ENCODE peak calls at places on chromosome 13, in nine cellular contexts. X is ovary, S is A549, V is K562, I is GM12878, F is SK-N-SH, J is stomach, B is sigmoid colon, O is esophagus muscularis mucosa. Z is an unnamed sample.

GRCh38 chr13:19791953-19792537 is 9.3 kb upstream of the PSPC1 start:
- DNase-seq in X (no peak), S (no peak), V (no peak), I (no peak), F (no peak), J (no peak), B (peak), O (no peak), Z (no peak)

GRCh38 chr13:50668882-50669281 is 174.6 kb downstream of the DLEU7 start:
- DNase-seq in X (no peak), S (no peak), V (no peak), I (no peak), F (no peak), J (no peak), B (no peak), O (no peak), Z (no peak)

GRCh38 chr13:26978081-26978860 is 193.3 kb downstream of the USP12 start:
- DNase-seq in X (no peak), S (no peak), V (no peak), I (no peak), F (no peak), J (no peak), B (no peak), O (no peak), Z (no peak)

GRCh38 chr13:32426981-32427851 is 714 bp downstream of the N4BP2L1 start:
- DNase-seq in X (peak), S (no peak), V (no peak), I (no peak), F (peak), J (peak), B (peak), O (peak), Z (peak)

GRCh38 chr13:73138967-73139491 is 80.2 kb downstream of the KLF5 start:
- DNase-seq in X (no peak), S (no peak), V (no peak), I (no peak), F (no peak), J (no peak), B (no peak), O (no peak), Z (no peak)

GRCh38 chr13:80341771-80342271 is 895 bp upstream of the SPRY2 start:
- DNase-seq in X (peak), S (peak), V (no peak), I (no peak), F (peak), J (no peak), B (peak), O (no peak), Z (peak)

GRCh38 chr13:73090116-73090811 is 31.5 kb downstream of the KLF5 start:
- DNase-seq in X (no peak), S (peak), V (peak), I (no peak), F (no peak), J (peak), B (no peak), O (no peak), Z (no peak)

GRCh38 chr13:79519252-79519651 is 38.3 kb downstream of the NDFIP2 start:
- DNase-seq in X (no peak), S (peak), V (no peak), I (no peak), F (no peak), J (no peak), B (no peak), O (no peak), Z (no peak)

GRCh38 chr13:98239156-98240076 is 62.3 kb upstream of the RNF113B start:
- DNase-seq in X (no peak), S (no peak), V (no peak), I (no peak), F (no peak), J (no peak), B (no peak), O (no peak), Z (no peak)

GRCh38 chr13:28583661-28584091 is 75.3 kb upstream of the POMP start:
- DNase-seq in X (no peak), S (no peak), V (peak), I (no peak), F (peak), J (no peak), B (no peak), O (no peak), Z (no peak)

GRCh38 chr13:67100723-67101122 is 129.4 kb downstream of the PCDH9 start:
- DNase-seq in X (no peak), S (peak), V (no peak), I (no peak), F (no peak), J (no peak), B (no peak), O (no peak), Z (no peak)

GRCh38 chr13:99218545-99218944 is 17.9 kb downstream of the UBAC2 start:
- DNase-seq in X (peak), S (no peak), V (no peak), I (no peak), F (no peak), J (peak), B (no peak), O (peak), Z (no peak)

GRCh38 chr13:98142427-98143156 is at the start of gene FARP1:
- DNase-seq in X (peak), S (peak), V (peak), I (no peak), F (peak), J (peak), B (peak), O (no peak), Z (peak)

GRCh38 chr13:45333973-45334922 is 6.7 kb downstream of the TPT1 start:
- DNase-seq in X (no peak), S (no peak), V (no peak), I (no peak), F (no peak), J (no peak), B (no peak), O (no peak), Z (no peak)

GRCh38 chr13:95603887-95604533 is 40.5 kb downstream of the DZIP1 start:
- DNase-seq in X (no peak), S (peak), V (no peak), I (no peak), F (no peak), J (peak), B (no peak), O (no peak), Z (no peak)

GRCh38 chr13:109345433-109345941 is 440.9 kb downstream of the IRS2 start:
- DNase-seq in X (no peak), S (no peak), V (no peak), I (no peak), F (peak), J (no peak), B (no peak), O (no peak), Z (no peak)

GRCh38 chr13:46797468-46798237 is 692 bp upstream of the ESD start:
- DNase-seq in X (peak), S (no peak), V (no peak), I (no peak), F (no peak), J (no peak), B (no peak), O (no peak), Z (no peak)

GRCh38 chr13:45432737-45433380 is 14.7 kb upstream of the SLC25A30 start:
- DNase-seq in X (no peak), S (no peak), V (no peak), I (no peak), F (no peak), J (no peak), B (no peak), O (no peak), Z (no peak)

GRCh38 chr13:30142502-30143211 is 164.7 kb downstream of the KATNAL1 start:
- DNase-seq in X (peak), S (peak), V (no peak), I (no peak), F (peak), J (no peak), B (peak), O (no peak), Z (peak)

GRCh38 chr13:28035146-28035782 is 46.8 kb upstream of the URAD start:
- DNase-seq in X (no peak), S (peak), V (no peak), I (no peak), F (no peak), J (no peak), B (no peak), O (no peak), Z (no peak)

GRCh38 chr13:22517544-22517943 is 663.2 kb upstream of the SGCG start:
- DNase-seq in X (no peak), S (no peak), V (no peak), I (no peak), F (no peak), J (no peak), B (no peak), O (no peak), Z (no peak)

GRCh38 chr13:113448545-113448884 is 4.8 kb downstream of the ADPRHL1 start:
- DNase-seq in X (peak), S (no peak), V (no peak), I (no peak), F (no peak), J (peak), B (peak), O (no peak), Z (no peak)

GRCh38 chr13:74278901-74279300 is 144.7 kb upstream of the KLF12 start:
- DNase-seq in X (no peak), S (no peak), V (no peak), I (no peak), F (no peak), J (no peak), B (no peak), O (no peak), Z (no peak)

GRCh38 chr13:84658881-84659661 is 776.8 kb upstream of the SLITRK1 start:
- DNase-seq in X (no peak), S (no peak), V (no peak), I (no peak), F (no peak), J (no peak), B (no peak), O (no peak), Z (no peak)

GRCh38 chr13:74570046-74570445 is 435.8 kb upstream of the KLF12 start:
- DNase-seq in X (no peak), S (no peak), V (no peak), I (no peak), F (no peak), J (no peak), B (no peak), O (no peak), Z (no peak)

GRCh38 chr13:23547000-23547590 is 23.1 kb upstream of the TNFRSF19 start:
- DNase-seq in X (peak), S (no peak), V (no peak), I (no peak), F (no peak), J (no peak), B (peak), O (peak), Z (peak)
- H3K4me3 ChIP-seq in X (peak), S (peak), V (no peak), I (no peak), F (no peak), J (peak), B (peak), O (peak), Z (peak)

GRCh38 chr13:100852146-100852545 is 177.6 kb upstream of the TMTC4 start:
- DNase-seq in X (no peak), S (no peak), V (no peak), I (no peak), F (no peak), J (no peak), B (no peak), O (no peak), Z (no peak)

GRCh38 chr13:100854091-100854490 is 179.5 kb upstream of the TMTC4 start:
- DNase-seq in X (no peak), S (no peak), V (no peak), I (no peak), F (no peak), J (no peak), B (no peak), O (no peak), Z (no peak)

GRCh38 chr13:100848304-100848703 is 173.7 kb upstream of the TMTC4 start:
- DNase-seq in X (no peak), S (no peak), V (no peak), I (no peak), F (no peak), J (no peak), B (no peak), O (no peak), Z (no peak)
- TF ChIP-seq EP300 in X (no peak), S (no peak), V (no peak), I (no peak), F (no peak), J (no peak), B (no peak), O (no peak), Z (no peak)

GRCh38 chr13:88196106-88196505 is 524.9 kb downstream of the SLITRK5 start:
- DNase-seq in X (no peak), S (peak), V (no peak), I (no peak), F (no peak), J (no peak), B (no peak), O (no peak), Z (no peak)
- TF ChIP-seq CTCF in X (no peak), S (no peak), V (no peak), I (no peak), F (no peak), J (no peak), B (no peak), O (no peak), Z (no peak)

GRCh38 chr13:56352901-56353300 is 787.8 kb upstream of the PRR20A start:
- DNase-seq in X (no peak), S (no peak), V (no peak), I (no peak), F (no peak), J (no peak), B (no peak), O (no peak), Z (no peak)

GRCh38 chr13:56347014-56347413 is 793.7 kb upstream of the PRR20A start:
- DNase-seq in X (no peak), S (no peak), V (no peak), I (no peak), F (no peak), J (no peak), B (no peak), O (no peak), Z (no peak)

GRCh38 chr13:56352356-56352755 is 788.4 kb upstream of the PRR20A start:
- DNase-seq in X (no peak), S (no peak), V (no peak), I (no peak), F (no peak), J (no peak), B (no peak), O (no peak), Z (no peak)

GRCh38 chr13:56351041-56351440 is 789.7 kb upstream of the PRR20A start:
- DNase-seq in X (no peak), S (no peak), V (no peak), I (no peak), F (no peak), J (no peak), B (no peak), O (no peak), Z (no peak)

GRCh38 chr13:56349866-56350265 is 790.9 kb upstream of the PRR20A start:
- DNase-seq in X (no peak), S (no peak), V (no peak), I (no peak), F (no peak), J (no peak), B (no peak), O (no peak), Z (no peak)
- H3K4me3 ChIP-seq in X (no peak), S (no peak), V (no peak), I (no peak), F (no peak), J (no peak), B (no peak), O (no peak), Z (no peak)

GRCh38 chr13:101520672-101521071 is 68.2 kb downstream of the ITGBL1 start:
- DNase-seq in X (no peak), S (no peak), V (no peak), I (no peak), F (no peak), J (no peak), B (no peak), O (no peak), Z (no peak)
- TF ChIP-seq EP300 in X (no peak), S (no peak), V (no peak), I (no peak), F (peak), J (no peak), B (no peak), O (no peak), Z (no peak)

GRCh38 chr13:52739468-52740071 is at the start of gene CNMD:
- DNase-seq in X (no peak), S (no peak), V (no peak), I (no peak), F (no peak), J (no peak), B (no peak), O (peak), Z (no peak)

GRCh38 chr13:52744842-52745241 is 5.2 kb upstream of the CNMD start:
- DNase-seq in X (no peak), S (no peak), V (no peak), I (no peak), F (no peak), J (no peak), B (no peak), O (no peak), Z (no peak)

GRCh38 chr13:52746141-52746540 is 6.5 kb upstream of the CNMD start:
- DNase-seq in X (no peak), S (no peak), V (no peak), I (no peak), F (no peak), J (no peak), B (no peak), O (no peak), Z (no peak)

GRCh38 chr13:52743569-52743968 is 3.9 kb upstream of the CNMD start:
- DNase-seq in X (no peak), S (no peak), V (no peak), I (no peak), F (no peak), J (no peak), B (no peak), O (no peak), Z (no peak)

DNA sequence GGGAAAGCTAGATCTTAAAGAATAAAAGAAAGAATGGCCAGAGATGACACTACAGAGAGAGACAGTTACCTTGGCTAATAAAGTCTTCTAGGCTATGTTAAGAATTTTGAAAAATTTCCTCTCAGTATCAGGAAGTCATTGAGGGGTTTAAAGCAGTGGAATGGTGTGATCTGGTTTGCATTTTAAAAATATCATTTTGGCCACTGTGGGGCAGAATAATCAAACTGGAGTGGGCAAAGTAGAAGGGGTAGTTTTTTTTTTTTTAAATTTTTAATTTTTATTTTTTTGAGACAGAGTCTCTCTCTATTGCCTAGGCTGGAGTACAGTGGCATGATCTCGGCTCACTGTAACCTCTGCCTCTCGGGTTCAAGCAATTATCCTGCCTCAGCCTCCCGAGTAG is 4.4 kb upstream of the CNMD start:
- DNase-seq in X (no peak), S (no peak), V (no peak), I (no peak), F (no peak), J (no peak), B (no peak), O (no peak), Z (no peak)
- TF ChIP-seq CTCF in X (no peak), S (no peak), V (no peak), I (no peak), F (peak), J (no peak), B (no peak), O (no peak), Z (no peak)

GRCh38 chr13:39379118-39379517 is 223.9 kb downstream of the LHFPL6 start:
- DNase-seq in X (no peak), S (no peak), V (no peak), I (peak), F (no peak), J (no peak), B (no peak), O (no peak), Z (no peak)

GRCh38 chr13:39379667-39380655 is 223.0 kb downstream of the LHFPL6 start:
- DNase-seq in X (no peak), S (no peak), V (no peak), I (no peak), F (no peak), J (no peak), B (no peak), O (no peak), Z (no peak)

GRCh38 chr13:39376088-39376487 is 226.9 kb downstream of the LHFPL6 start:
- DNase-seq in X (no peak), S (no peak), V (no peak), I (no peak), F (no peak), J (no peak), B (no peak), O (no peak), Z (no peak)

GRCh38 chr13:39378293-39378692 is 224.7 kb downstream of the LHFPL6 start:
- DNase-seq in X (no peak), S (no peak), V (no peak), I (no peak), F (no peak), J (no peak), B (no peak), O (no peak), Z (no peak)

GRCh38 chr13:39377699-39378098 is 225.3 kb downstream of the LHFPL6 start:
- DNase-seq in X (no peak), S (no peak), V (no peak), I (no peak), F (no peak), J (no peak), B (no peak), O (no peak), Z (no peak)
- H3K4me3 ChIP-seq in X (no peak), S (no peak), V (no peak), I (no peak), F (no peak), J (no peak), B (no peak), O (no peak), Z (no peak)

Z was measured in tibial nerve.